ENCODE peak calls at places on chromosome 21, in five cellular contexts. F is CD4-positive, alpha-beta T cell; N is pancreas; B is left lung; A is GM23338. G is an unnamed sample.
A peak's percentile ranks its signal among the peaks of the same experiment; 100 is the strongest.

GRCh38 chr21:31136891-31137290 is 98.6 kb upstream of the KRTAP19-8 start:
- DNase-seq in F (no peak), N (no peak), B (no peak), A (no peak), G (no peak)

GRCh38 chr21:17789085-17789484 is 30.1 kb downstream of the C21orf91 start:
- DNase-seq in F (no peak), N (no peak), B (no peak), A (no peak), G (no peak)

GRCh38 chr21:24118738-24119470 is 1488.4 kb downstream of the MRPL39 start:
- DNase-seq in F (no peak), N (no peak), B (no peak), A (no peak), G (no peak)

GRCh38 chr21:30372139-30372770 is at the start of gene KRTAP13-2:
- DNase-seq in F (no peak), N (no peak), B (no peak), A (no peak), G (no peak)

GRCh38 chr21:42309753-42310213 is 5.4 kb downstream of the TFF3 start:
- DNase-seq in F (peak; percentile 66), N (peak; percentile 78), B (peak; percentile 86), A (peak; percentile 84), G (no peak)

GRCh38 chr21:31161157-31161556 is 122.9 kb upstream of the KRTAP19-8 start:
- DNase-seq in F (no peak), N (no peak), B (no peak), A (peak; percentile 52), G (no peak)

GRCh38 chr21:41965447-41966340 is 11.9 kb upstream of the C2CD2 start:
- DNase-seq in F (no peak), N (no peak), B (no peak), A (no peak), G (no peak)

GRCh38 chr21:31172328-31172727 is 134.1 kb upstream of the KRTAP19-8 start:
- DNase-seq in F (no peak), N (no peak), B (no peak), A (no peak), G (no peak)

GRCh38 chr21:40466893-40467483 is 380.0 kb downstream of the DSCAM start:
- DNase-seq in F (no peak), N (no peak), B (no peak), A (peak; percentile 32), G (no peak)
- TF ChIP-seq CTCF in F (no peak), N (peak; percentile 26), B (peak; percentile 35), A (peak; percentile 62), G (peak; percentile 6)

DNA sequence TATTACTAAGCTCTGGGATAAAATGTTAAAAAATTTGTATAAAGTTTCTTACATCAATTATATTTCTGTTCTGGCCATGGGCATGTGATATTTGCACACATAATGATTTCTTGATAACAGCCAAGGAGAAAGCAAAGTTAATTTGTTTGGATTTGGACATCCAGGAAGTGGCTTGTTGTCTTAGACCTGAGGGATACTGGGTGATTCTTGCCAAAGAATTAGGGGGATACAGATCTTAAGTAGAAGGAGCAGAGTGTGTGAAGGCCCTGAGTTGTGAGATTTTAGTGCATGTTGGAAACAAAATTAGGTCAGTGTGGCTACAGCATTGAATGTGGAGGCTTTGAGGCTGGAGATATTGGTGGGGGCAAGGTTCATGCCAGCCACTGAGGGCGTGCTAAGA is 65.6 kb downstream of the NCAM2 start:
- DNase-seq in F (no peak), N (no peak), B (no peak), A (no peak), G (no peak)
- TF ChIP-seq CTCF in F (no peak), N (no peak), B (no peak), A (no peak), G (no peak)

DNA sequence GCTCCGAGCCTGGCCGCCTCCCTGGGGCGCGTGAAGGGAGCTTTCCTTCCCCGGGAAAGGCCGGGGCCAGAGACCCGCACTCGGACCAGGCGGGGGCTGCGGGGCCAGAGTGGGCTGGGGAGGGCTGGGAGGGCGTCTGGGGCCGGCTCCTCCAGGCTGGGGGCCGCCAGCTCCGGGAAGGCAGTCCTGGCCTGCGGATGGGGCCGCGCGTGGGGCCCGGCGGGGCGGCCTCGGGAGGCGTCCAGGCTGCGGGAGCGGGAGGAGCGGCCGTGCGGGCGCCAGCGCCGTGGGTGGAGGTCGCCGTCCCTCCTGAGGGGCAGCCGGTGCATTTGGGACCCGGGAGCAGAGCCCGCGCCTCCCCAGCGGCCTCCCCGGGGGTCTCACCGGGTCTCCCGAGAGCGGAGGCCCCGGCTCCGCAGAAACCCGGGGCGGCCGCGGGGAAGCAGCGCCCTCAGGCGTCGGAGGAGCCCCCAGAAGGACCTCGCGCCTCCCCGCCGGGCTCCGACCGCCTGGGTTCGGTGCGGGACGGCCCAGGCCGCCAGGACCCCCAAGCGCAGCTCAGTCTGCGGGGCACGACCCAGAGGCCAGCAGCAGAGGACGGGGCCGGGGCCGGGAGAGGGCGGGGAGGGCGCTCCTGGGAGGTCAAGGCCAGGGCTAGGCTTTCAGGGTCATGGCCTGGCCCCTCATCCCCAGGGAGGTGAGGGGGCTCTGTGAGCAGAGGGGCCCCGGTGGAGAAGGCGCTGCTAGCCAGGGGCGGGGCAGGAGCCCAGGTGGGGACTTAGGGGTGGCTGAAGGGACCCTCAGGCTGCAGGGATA is 7.3 kb upstream of the SLX9 start:
- DNase-seq in F (peak; percentile 76), N (peak; percentile 63), B (peak; percentile 95), A (no peak), G (peak; percentile 70)
- TF ChIP-seq CTCF in F (peak; percentile 76), N (peak; percentile 29), B (peak; percentile 37), A (no peak), G (peak; percentile 29)

DNA sequence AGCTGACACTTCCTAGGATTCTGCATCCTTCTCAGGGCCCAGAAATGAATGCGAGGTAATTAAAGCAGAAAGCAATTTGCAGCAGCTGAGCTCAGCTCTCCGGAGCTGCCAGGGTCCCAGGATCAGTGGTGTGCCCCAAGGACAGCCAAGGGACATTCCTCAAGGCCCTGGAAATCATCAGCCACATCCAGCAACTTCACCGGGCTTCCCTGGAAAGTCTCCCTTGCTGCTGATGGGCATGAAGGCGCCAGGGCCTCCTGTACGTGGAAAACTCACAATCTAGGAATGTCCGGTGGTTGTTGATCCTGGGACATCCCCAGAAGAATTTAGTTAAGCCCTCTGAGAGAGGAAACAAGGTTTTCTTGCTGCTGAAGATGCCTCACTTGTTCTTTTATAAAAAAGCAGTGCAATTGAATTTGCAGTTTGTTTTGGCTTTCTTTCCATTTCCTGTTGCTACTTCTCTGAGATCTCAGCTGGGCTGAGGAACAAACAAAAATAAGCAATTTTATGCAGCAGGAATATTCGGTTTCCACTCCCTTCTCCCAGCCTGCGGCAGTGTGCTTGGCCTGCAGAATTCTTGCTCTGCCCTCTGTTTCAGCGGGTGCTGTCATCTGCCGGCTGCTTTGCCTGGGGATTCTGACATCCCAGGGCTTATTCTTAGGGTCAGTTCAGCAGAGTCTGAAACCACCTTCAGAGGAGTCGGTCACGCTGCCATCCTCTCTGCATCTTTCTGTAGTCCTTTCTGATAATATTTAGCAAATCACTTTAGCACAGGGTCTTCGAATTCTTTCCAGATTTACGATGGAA is 85.9 kb downstream of the TCP10L start:
- DNase-seq in F (no peak), N (no peak), B (no peak), A (no peak), G (no peak)
- TF ChIP-seq CTCF in F (no peak), N (no peak), B (no peak), A (no peak), G (no peak)

GRCh38 chr21:34243562-34243961 is 120.2 kb upstream of the KCNE2 start:
- DNase-seq in F (no peak), N (no peak), B (no peak), A (peak; percentile 72), G (no peak)
- TF ChIP-seq CTCF in F (peak; percentile 35), N (peak; percentile 9), B (peak; percentile 29), A (peak; percentile 74), G (no peak)

DNA sequence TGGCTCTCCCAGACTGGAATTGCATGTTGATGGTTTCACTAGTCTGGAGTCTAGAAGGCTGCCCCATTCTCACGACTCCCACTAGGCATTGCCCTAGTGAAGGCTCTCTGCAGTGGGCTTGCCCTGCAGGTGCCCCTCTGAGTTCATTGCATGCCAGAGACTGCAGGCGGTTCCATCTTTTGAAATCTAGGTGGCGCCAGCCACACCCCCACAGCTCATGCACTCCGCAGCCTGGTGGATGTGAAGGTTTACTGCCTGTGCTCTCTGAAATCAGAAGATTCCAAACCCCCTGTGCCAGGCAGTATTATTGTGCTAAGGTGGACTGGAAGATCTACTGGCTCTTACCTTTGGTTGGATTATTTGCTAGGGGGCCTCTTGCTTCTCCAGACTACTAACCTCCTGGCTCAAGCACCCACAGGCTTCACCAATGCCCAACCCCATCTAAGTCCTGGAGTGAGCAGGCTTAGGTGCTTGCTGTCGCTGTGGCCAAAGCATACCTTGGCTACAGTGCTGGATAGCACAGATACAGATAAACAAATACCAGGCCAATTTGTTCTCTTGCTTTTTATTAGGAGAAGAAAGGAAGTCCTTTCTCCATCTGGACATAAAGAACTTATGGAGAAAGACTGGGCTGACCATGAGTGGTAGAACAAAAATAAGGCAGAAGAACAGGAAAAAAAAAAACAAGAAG is 83.5 kb upstream of the SIM2 start:
- DNase-seq in F (no peak), N (no peak), B (no peak), A (peak; percentile 64), G (no peak)
- TF ChIP-seq CTCF in F (no peak), N (no peak), B (no peak), A (peak; percentile 65), G (no peak)

GRCh38 chr21:45971487-45972352 is 9.8 kb upstream of the COL6A1 start:
- DNase-seq in F (no peak), N (no peak), B (peak; percentile 51), A (peak; percentile 32), G (peak; percentile 68)

GRCh38 chr21:45972353-45972715 is 9.2 kb upstream of the COL6A1 start:
- DNase-seq in F (no peak), N (peak; percentile 76), B (peak; percentile 74), A (peak; percentile 59), G (peak; percentile 75)

GRCh38 chr21:45972716-45973474 is 8.7 kb upstream of the COL6A1 start:
- DNase-seq in F (no peak), N (peak; percentile 84), B (peak; percentile 73), A (peak; percentile 64), G (peak; percentile 82)

GRCh38 chr21:45969921-45970673 is 11.5 kb upstream of the COL6A1 start:
- DNase-seq in F (no peak), N (no peak), B (no peak), A (no peak), G (no peak)

DNA sequence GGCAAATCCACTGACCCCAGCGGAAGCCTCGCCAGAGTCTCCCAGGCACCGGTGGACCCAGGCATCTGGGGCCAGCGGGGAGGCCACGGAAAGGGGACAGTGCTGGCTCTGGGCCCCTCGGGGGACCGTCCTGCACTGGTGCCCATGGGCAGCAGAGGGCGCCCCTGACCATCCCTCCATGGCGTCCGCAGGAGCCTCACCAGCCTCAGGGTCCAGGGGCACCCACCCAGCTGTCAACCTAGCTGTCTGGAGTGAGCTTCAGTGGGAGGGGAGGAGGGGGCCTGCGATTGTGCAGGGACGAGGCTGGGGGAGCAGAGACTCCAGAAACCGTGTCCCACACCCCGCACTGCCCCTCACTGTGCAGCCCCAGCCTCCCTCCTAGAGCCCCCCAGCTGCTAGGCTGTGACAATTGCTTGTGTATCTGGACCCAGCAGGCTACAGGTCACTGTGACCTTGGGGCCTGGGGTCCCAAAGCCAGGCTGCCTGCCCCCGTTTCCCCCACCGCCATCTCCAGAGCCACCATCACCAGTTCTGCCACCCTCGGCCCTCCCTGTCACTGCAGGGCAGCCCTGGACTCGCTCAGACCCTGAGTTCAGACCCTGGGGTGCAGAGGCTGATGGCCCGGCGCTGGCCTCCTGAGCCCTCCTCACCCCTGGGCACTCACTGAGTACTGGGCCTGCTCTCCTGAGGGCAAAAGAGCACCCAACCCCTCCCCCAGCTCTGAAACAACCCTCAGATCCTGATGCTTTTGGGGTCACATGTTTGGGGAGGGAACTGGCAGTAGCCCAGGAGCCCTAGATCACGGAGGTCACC is 10.7 kb upstream of the COL6A1 start:
- DNase-seq in F (peak; percentile 42), N (peak; percentile 85), B (peak; percentile 81), A (peak; percentile 79), G (peak; percentile 53)
- TF ChIP-seq CTCF in F (peak; percentile 84), N (peak; percentile 86), B (peak; percentile 78), A (peak; percentile 76), G (peak; percentile 96)

GRCh38 chr21:25735221-25735894 is 586 bp downstream of the GABPA start:
- DNase-seq in F (peak; percentile 87), N (peak; percentile 93), B (peak; percentile 94), A (peak; percentile 94), G (peak; percentile 89)
- TF ChIP-seq CTCF in F (no peak), N (no peak), B (no peak), A (no peak), G (peak; percentile 19)